ENCODE peak calls at places on chromosomes 2 and 18, in nine cellular contexts. L is PC-9; M is ovary; H is OCI-LY7; P is CD4-positive, alpha-beta T cell; B is body of pancreas; R is A549; J is fibroblast of lung; I is Peyer's patch. Q is an unnamed sample.
A peak's percentile ranks its signal among the peaks of the same experiment; 100 is the strongest.

GRCh38 chr2:158402665-158403064 is 53.9 kb downstream of the CCDC148 start:
- DNase-seq in L (no peak), M (no peak), H (no peak), P (no peak), B (no peak), R (no peak), J (no peak), I (no peak), Q (no peak)

GRCh38 chr2:45024600-45025291 is 15.5 kb upstream of the SIX2 start:
- DNase-seq in L (peak; percentile 88), M (no peak), H (peak; percentile 47), P (no peak), B (peak; percentile 68), R (peak; percentile 72), J (peak; percentile 84), I (no peak), Q (no peak)

GRCh38 chr2:231716641-231717280 is 8.4 kb downstream of the PTMA start:
- DNase-seq in L (no peak), M (no peak), H (peak; percentile 20), P (no peak), B (no peak), R (no peak), J (peak; percentile 46), I (no peak), Q (no peak)

GRCh38 chr2:156958374-156958773 is 299.1 kb upstream of the GALNT5 start:
- DNase-seq in L (no peak), M (no peak), H (no peak), P (no peak), B (no peak), R (no peak), J (no peak), I (no peak), Q (no peak)

GRCh38 chr2:71669628-71670429 is 216.5 kb downstream of the DYSF start:
- DNase-seq in L (no peak), M (no peak), H (no peak), P (no peak), B (no peak), R (no peak), J (no peak), I (no peak), Q (peak; percentile 11)

GRCh38 chr2:177983183-177983788 is 89.3 kb downstream of the PDE11A start:
- DNase-seq in L (peak; percentile 56), M (no peak), H (peak; percentile 41), P (no peak), B (peak; percentile 53), R (peak; percentile 48), J (peak; percentile 59), I (no peak), Q (peak; percentile 38)

GRCh38 chr2:231721641-231722310 is 13.5 kb downstream of the PTMA start:
- DNase-seq in L (no peak), M (no peak), H (no peak), P (no peak), B (no peak), R (no peak), J (no peak), I (no peak), Q (no peak)

GRCh38 chr18:11322716-11323115 is 173.3 kb upstream of the PIEZO2 start:
- DNase-seq in L (no peak), M (no peak), H (no peak), P (no peak), B (no peak), R (no peak), J (no peak), I (no peak), Q (peak; percentile 65)

GRCh38 chr2:112020561-112020960 is 34.5 kb upstream of the TMEM87B start:
- DNase-seq in L (no peak), M (no peak), H (no peak), P (no peak), B (no peak), R (no peak), J (no peak), I (no peak), Q (peak; percentile 63)

GRCh38 chr2:39385172-39385571 is 51.9 kb downstream of the MAP4K3 start:
- DNase-seq in L (no peak), M (no peak), H (no peak), P (no peak), B (no peak), R (no peak), J (no peak), I (no peak), Q (no peak)

GRCh38 chr2:204234879-204235278 is 298.3 kb downstream of the ICOS start:
- DNase-seq in L (no peak), M (no peak), H (no peak), P (no peak), B (no peak), R (no peak), J (peak; percentile 62), I (no peak), Q (no peak)

GRCh38 chr2:23658466-23658942 is 268.4 kb downstream of the ATAD2B start:
- DNase-seq in L (no peak), M (no peak), H (no peak), P (no peak), B (no peak), R (no peak), J (peak; percentile 31), I (no peak), Q (no peak)

GRCh38 chr2:89819809-89820208 is 1128.3 kb downstream of the RPIA start:
- DNase-seq in L (no peak), M (no peak), H (no peak), P (no peak), B (no peak), R (no peak), J (no peak), I (no peak), Q (no peak)

GRCh38 chr2:89823556-89823955 is 1132.1 kb downstream of the RPIA start:
- DNase-seq in L (no peak), M (no peak), H (no peak), P (no peak), B (no peak), R (no peak), J (no peak), I (no peak), Q (no peak)

GRCh38 chr2:89820248-89820647 is 1128.8 kb downstream of the RPIA start:
- DNase-seq in L (no peak), M (no peak), H (no peak), P (no peak), B (no peak), R (no peak), J (no peak), I (no peak), Q (no peak)

GRCh38 chr2:89818873-89819272 is 1127.4 kb downstream of the RPIA start:
- DNase-seq in L (no peak), M (no peak), H (no peak), P (no peak), B (no peak), R (no peak), J (no peak), I (no peak), Q (no peak)

DNA sequence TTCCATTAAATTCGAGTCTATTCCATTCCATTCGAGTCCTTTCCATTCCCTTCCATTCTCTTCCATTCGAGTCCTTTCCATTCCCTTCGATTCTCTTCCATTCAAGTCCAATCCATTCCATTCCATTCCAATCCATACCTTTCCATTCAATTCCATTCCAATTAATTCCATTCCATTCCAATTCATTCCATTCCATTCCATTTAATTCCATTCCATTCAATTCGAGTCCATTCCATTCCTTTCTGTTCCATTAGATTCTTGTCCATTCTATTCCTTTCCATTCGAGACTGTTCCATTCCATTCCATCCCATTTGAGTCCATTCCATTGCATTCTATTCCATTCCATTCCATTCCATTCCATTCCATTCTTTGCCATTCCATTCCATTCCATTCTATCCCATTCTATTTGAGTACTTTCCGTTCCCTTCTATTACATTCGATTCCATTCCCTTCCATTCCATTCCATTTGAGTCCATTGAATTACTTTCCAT is 1130.0 kb downstream of the RPIA start:
- DNase-seq in L (no peak), M (no peak), H (no peak), P (no peak), B (no peak), R (no peak), J (no peak), I (no peak), Q (no peak)
- H3K9me3 ChIP-seq in L (peaks cover 73% of the 10 kb centered on the region), M (no peaks in the 10 kb centered on the region), H (peaks cover 45% of the 10 kb centered on the region), P (peaks cover 60% of the 10 kb centered on the region), B (no peaks in the 10 kb centered on the region), R (peaks cover 27% of the 10 kb centered on the region), J (peaks cover 17% of the 10 kb centered on the region), I (peaks cover 37% of the 10 kb centered on the region), Q (no peaks in the 10 kb centered on the region)

DNA sequence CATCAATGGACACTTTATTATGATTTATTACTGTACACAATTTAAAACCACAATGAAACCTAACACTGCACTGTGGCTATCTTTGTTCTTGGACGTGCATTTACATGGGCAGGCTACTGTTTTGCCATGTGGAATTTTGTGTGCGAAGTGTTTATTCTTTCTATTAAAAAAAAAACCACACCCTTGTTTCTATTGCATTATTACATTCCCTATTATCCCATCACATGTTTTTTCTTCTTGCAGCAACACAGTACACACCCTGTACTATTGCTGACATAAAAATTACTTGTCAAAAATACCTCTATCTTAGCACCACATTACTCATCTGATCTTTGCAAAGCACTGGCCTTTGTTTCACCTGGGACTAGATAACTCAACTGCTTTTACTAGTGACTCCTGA is 1.5 kb downstream of the RNF152 start:
- DNase-seq in L (no peak), M (no peak), H (no peak), P (no peak), B (no peak), R (no peak), J (no peak), I (no peak), Q (no peak)
- H3K27ac ChIP-seq in L (no peak overlapping the region), M (no peak overlapping the region), H (no peak overlapping the region), P (no peak overlapping the region), B (no peak overlapping the region), R (no peak overlapping the region), J (no peak overlapping the region), I (no peak overlapping the region), Q (no peak overlapping the region)

DNA sequence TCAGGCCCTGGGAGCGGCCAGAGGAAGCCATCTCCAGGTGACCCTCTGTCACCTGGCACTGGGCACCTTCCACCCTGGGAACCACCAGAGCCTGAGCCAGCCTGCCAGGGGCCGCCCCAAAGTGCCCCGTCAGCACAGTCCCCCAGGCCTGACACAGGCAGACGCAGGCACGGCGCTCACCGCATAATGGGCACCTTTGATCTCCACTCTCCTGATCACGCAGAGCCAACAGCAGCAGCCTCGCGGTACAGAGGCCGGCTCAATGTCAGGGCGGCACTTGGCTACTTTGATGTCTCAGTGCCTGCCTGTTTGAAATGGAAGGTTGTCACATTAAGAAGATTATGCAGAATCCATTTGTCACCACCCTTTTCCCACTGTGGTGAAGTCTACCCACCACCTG is 162.3 kb upstream of the RAB6C start:
- DNase-seq in L (no peak), M (no peak), H (no peak), P (no peak), B (no peak), R (no peak), J (no peak), I (no peak), Q (no peak)
- H3K9me3 ChIP-seq in L (no peaks in the 10 kb centered on the region), M (no peaks in the 10 kb centered on the region), H (no peaks in the 10 kb centered on the region), P (peaks cover 5% of the 10 kb centered on the region), B (no peaks in the 10 kb centered on the region), R (no peaks in the 10 kb centered on the region), J (no peaks in the 10 kb centered on the region), I (peaks cover 3% of the 10 kb centered on the region), Q (peaks cover 6% of the 10 kb centered on the region)

DNA sequence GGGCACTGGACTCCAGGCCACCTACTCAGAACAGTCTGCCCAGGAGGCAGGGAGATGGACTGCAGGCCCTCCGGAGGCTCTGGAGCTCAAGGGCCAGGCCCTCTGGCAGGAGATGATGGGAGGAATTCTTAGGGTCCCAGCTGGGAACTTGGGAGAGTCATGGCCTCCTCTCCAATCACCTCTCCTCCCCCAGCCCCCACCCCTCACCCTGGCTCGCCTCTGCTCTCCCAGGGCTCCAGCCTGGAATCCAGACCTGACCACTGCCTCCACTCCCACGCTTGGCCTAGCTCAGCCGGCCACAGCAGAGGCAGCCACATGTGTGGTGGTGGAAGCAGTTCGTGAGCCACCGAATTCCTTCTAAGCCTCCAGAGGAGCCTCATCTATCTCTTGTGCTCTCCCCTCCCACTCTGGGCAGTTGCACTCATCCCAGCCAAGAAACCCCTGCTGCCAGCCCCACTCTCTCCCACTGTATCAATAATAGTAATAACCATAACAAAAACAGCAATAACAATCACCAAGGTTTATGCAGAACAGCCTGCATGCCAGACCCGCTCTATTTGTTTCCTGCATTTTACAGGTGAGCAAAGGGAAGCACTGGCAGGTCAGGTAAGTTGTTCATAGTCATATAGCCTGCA is 67.4 kb downstream of the TNS1 start:
- DNase-seq in L (no peak), M (no peak), H (no peak), P (no peak), B (no peak), R (no peak), J (peak; percentile 95), I (no peak), Q (no peak)
- H3K27ac ChIP-seq in L (no peak overlapping the region), M (peak overlapping the region; percentile 57), H (no peak overlapping the region), P (no peak overlapping the region), B (peak overlapping the region; percentile 83), R (peak overlapping the region; percentile 88), J (peak overlapping the region; percentile 44), I (peak overlapping the region; percentile 92), Q (no peak overlapping the region)